ENCODE peak calls at places on chromosomes 2 and 18, in four cellular contexts. K is IMR-90, O is neuronal stem cell, C is trophoblast cell. J is an unnamed sample.

GRCh38 chr2:232351686-232352510 is 26.7 kb upstream of the ALPP start:
- DNase-seq in K (no peak), O (no peak), C (no peak), J (no peak)

GRCh38 chr2:86292571-86293515 is 44.6 kb downstream of the REEP1 start:
- DNase-seq in K (no peak), O (no peak), C (no peak), J (no peak)

GRCh38 chr18:3115430-3116025 is 102.6 kb upstream of the LPIN2 start:
- DNase-seq in K (no peak), O (no peak), C (no peak), J (no peak)

GRCh38 chr2:74975016-74975415 is 16.6 kb downstream of the POLE4 start:
- DNase-seq in K (no peak), O (no peak), C (peak; percentile 91), J (no peak)

GRCh38 chr2:45505138-45505537 is 105.9 kb downstream of the SRBD1 start:
- DNase-seq in K (no peak), O (no peak), C (no peak), J (no peak)

GRCh38 chr2:229714736-229715541 is 584 bp upstream of the DNER start:
- DNase-seq in K (peak; percentile 55), O (peak; percentile 77), C (peak; percentile 70), J (peak; percentile 89)

GRCh38 chr2:112480540-112481049 is 1.4 kb upstream of the TTL start:
- DNase-seq in K (no peak), O (no peak), C (peak; percentile 13), J (no peak)

GRCh38 chr2:106143495-106144215 is 50.4 kb downstream of the UXS1 start:
- DNase-seq in K (no peak), O (no peak), C (peak; percentile 92), J (peak; percentile 51)

GRCh38 chr18:61502472-61502871 is 169.2 kb downstream of the CDH20 start:
- DNase-seq in K (peak; percentile 61), O (peak; percentile 51), C (peak; percentile 74), J (peak; percentile 50)

GRCh38 chr2:36967236-36967876 is 1.0 kb upstream of the STRN start:
- DNase-seq in K (no peak), O (no peak), C (no peak), J (no peak)

GRCh38 chr2:36966370-36967235 is at the start of gene STRN:
- DNase-seq in K (peak; percentile 94), O (peak; percentile 94), C (peak; percentile 99), J (peak; percentile 96)

GRCh38 chr2:36965196-36965595 is 1.1 kb downstream of the STRN start:
- DNase-seq in K (peak; percentile 21), O (no peak), C (no peak), J (no peak)

GRCh38 chr2:36964496-36965058 is 1.8 kb downstream of the STRN start:
- DNase-seq in K (no peak), O (no peak), C (peak; percentile 54), J (no peak)

DNA sequence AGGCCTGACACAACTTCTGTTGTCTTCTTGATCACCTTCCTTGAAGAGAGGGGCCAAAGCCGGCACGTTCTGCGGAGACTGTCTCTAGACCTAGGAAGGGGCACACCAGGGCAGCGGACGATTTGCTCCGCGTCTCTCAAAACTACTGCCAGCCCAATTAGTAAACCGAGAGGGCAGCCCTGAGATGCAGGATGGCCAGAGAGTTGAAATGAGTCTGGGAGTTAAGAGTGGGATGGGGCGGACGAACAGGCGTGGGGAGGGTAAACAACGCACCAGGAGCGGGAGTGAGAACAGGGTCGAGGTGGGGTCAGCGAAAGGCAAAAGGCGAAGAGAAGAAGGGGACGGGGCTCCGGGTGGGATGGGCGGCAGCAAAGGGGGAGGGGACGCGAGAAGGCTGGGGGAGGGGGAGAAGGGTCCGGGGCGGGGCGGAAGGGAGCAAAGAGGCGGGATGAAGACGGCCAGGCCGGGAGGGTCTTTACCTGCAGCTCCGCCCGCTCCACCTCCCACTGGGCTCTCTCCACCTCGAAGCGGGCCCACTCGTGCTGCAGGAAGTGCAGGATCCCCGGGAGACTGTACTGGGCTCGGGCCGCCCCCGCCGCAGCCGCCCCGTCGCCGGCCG is 476 bp downstream of the STRN start:
- DNase-seq in K (no peak), O (peak; percentile 59), C (peak; percentile 29), J (peak; percentile 87)
- H3K14ac ChIP-seq in K (peak overlapping the region; percentile 81), O (peak overlapping the region; percentile 94), C (peak overlapping the region; percentile 98), J (peak overlapping the region; percentile 52)

DNA sequence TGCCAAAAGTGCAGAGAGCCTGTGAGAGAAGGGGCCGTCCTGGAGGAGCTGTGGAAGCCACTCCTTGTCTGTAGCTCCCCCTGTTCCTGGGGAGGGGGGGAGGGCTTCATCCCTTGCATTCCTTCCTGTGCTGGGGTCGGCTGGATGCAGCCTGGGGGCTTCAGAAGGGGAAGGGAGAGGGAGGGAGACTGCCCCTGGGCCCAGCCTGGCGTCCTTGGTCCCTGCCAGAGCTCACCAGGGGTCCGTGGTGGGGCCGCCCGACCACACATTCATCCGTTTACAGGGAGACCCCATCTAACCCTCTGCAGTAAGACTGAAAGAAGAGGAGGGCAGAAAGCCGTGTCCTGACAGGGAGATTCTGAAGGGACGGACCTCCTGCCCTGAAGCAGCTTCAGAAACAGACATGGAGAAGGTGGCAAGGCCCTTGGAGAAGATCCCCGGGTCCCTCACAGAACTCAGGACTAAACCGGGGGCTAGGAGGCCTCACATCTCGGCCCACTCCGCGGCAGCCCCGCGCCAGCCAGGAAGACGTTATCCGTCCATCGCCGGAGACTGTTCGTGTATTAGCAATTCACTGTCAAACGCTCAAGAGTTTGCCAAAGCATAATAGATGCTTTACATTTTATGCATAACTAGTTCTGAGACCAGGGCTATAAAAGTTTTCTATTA is 258.2 kb upstream of the SALL3 start:
- DNase-seq in K (no peak), O (no peak), C (no peak), J (peak; percentile 71)
- H4K91ac ChIP-seq in K (no peak overlapping the region), O (no peak overlapping the region), C (no peak overlapping the region), J (no peak overlapping the region)

DNA sequence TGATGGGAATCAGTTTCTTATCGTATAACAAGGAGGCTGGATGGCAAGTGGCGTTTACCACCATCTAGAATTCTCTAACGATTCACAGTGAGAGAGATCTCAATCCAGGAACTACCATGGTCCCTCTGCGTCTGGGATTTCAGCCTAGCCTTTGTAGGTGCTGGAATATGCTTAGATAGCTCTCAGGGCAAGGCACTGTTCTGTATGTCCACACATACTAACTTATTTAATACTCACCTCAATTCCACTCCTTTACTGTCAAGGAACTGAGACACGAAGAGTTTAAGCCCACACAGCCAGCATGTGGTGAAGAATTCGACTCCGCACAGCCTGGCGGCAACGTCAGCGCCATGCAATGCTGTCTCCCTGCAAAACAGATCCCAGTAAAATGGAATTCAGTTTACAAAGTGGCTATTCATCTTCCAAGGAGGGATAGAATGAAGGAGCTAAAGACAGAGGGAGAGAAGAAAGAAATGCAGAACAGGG is 164.9 kb downstream of the MYCN start:
- DNase-seq in K (no peak), O (no peak), C (peak; percentile 93), J (no peak)
- H3K14ac ChIP-seq in K (no peak overlapping the region), O (no peak overlapping the region), C (peak overlapping the region; percentile 26), J (peak overlapping the region; percentile 34)

GRCh38 chr18:36580874-36581750 is 247.7 kb downstream of the TPGS2 start:
- DNase-seq in K (peak; percentile 75), O (no peak), C (no peak), J (no peak)
- H4K91ac ChIP-seq in K (peak overlapping the region; percentile 90), O (no peak overlapping the region), C (no peak overlapping the region), J (no peak overlapping the region)

GRCh38 chr2:237128845-237129592 is 43.3 kb downstream of the COPS8 start:
- DNase-seq in K (no peak), O (no peak), C (no peak), J (peak; percentile 10)
- H3K14ac ChIP-seq in K (peak overlapping the region; percentile 95), O (peak overlapping the region; percentile 59), C (no peak overlapping the region), J (no peak overlapping the region)

J was measured in H9.